ENCODE peak calls at places on chromosomes 16 and 17, in eight cellular contexts. E is left cardiac atrium, Z is anterior cingulate cortex, U is ascending aorta, Y is SW 1271, H is AG04450, D is neural crest cell, G is DMS153. Q is an unnamed sample.

GRCh38 chr17:1203111-1203966 is 23.6 kb upstream of the ABR start:
- DNase-seq in G (no peak), E (peak), Z (peak), D (peak), U (peak), Y (peak), H (no peak), Q (peak)

GRCh38 chr17:75526555-75527270 is 1.2 kb downstream of the LLGL2 start:
- DNase-seq in Y (no peak), G (no peak), Z (no peak), E (no peak), D (no peak), U (no peak), H (no peak), Q (no peak)

GRCh38 chr17:67656494-67657203 is 61.1 kb upstream of the NOL11 start:
- DNase-seq in E (no peak), U (no peak), Z (no peak), D (no peak), H (no peak), Y (no peak), G (no peak), Q (no peak)

GRCh38 chr16:23207485-23207884 is 24.9 kb downstream of the SCNN1G start:
- DNase-seq in E (no peak), G (peak), Y (no peak), Z (no peak), H (no peak), U (no peak), D (no peak), Q (no peak)

GRCh38 chr17:68566145-68566738 is 34.9 kb downstream of the FAM20A start:
- DNase-seq in H (no peak), E (no peak), D (no peak), Y (no peak), G (no peak), U (no peak), Z (no peak), Q (no peak)

GRCh38 chr17:75909812-75910274 is 5.2 kb upstream of the MRPL38 start:
- DNase-seq in Z (no peak), G (peak), Y (no peak), D (no peak), E (peak), U (no peak), H (no peak), Q (no peak)

GRCh38 chr16:15440852-15441251 is 6.5 kb downstream of the BMERB1 start:
- DNase-seq in Y (peak), U (no peak), D (no peak), Z (no peak), E (no peak), G (no peak), H (no peak), Q (no peak)

GRCh38 chr17:8117980-8118768 is at the start of gene ALOXE3:
- DNase-seq in E (no peak), U (peak), H (no peak), Z (peak), Y (peak), D (peak), G (no peak), Q (peak)

GRCh38 chr17:410674-411401 is 58.2 kb upstream of the RPH3AL start:
- DNase-seq in U (no peak), D (no peak), E (no peak), H (no peak), Y (no peak), Z (peak), G (no peak), Q (peak)

Q was measured in CD4-positive, alpha-beta memory T cell.